ENCODE peak calls at places on chromosomes 5 and 9, in four cellular contexts. One of them, this sample, is unnamed.

GRCh38 chr9:2657427-2657826 is 35.8 kb downstream of the VLDLR start:
- DNase-seq in NCI-H524: no peak
- DNase-seq in right cardiac atrium: no peak
- DNase-seq in Peyer's patch: no peak
- DNase-seq in this sample: no peak

GRCh38 chr5:11909471-11909870 is 5.2 kb upstream of the CTNND2 start:
- DNase-seq in NCI-H524: no peak
- DNase-seq in right cardiac atrium: no peak
- DNase-seq in Peyer's patch: no peak
- DNase-seq in this sample: no peak

GRCh38 chr5:90691533-90691932 is 132.9 kb downstream of the ADGRV1 start:
- DNase-seq in NCI-H524: no peak
- DNase-seq in right cardiac atrium: no peak
- DNase-seq in Peyer's patch: no peak
- DNase-seq in this sample: no peak

GRCh38 chr9:127608104-127608966 is 3.7 kb upstream of the STXBP1 start:
- DNase-seq in NCI-H524: peak; percentile 96
- DNase-seq in right cardiac atrium: peak; percentile 88
- DNase-seq in Peyer's patch: peak; percentile 74
- DNase-seq in this sample: peak; percentile 91

GRCh38 chr5:124399426-124399961 is 346.9 kb downstream of the ZNF608 start:
- DNase-seq in NCI-H524: no peak
- DNase-seq in right cardiac atrium: no peak
- DNase-seq in Peyer's patch: no peak
- DNase-seq in this sample: no peak

GRCh38 chr9:109912082-109912581 is 132.1 kb downstream of the PALM2AKAP2 start:
- DNase-seq in NCI-H524: no peak
- DNase-seq in right cardiac atrium: no peak
- DNase-seq in Peyer's patch: no peak
- DNase-seq in this sample: no peak

GRCh38 chr9:97556721-97557605 is 55.5 kb downstream of the TMOD1 start:
- DNase-seq in NCI-H524: no peak
- DNase-seq in right cardiac atrium: peak; percentile 84
- DNase-seq in Peyer's patch: no peak
- DNase-seq in this sample: no peak

GRCh38 chr9:1429328-1429727 is 379.2 kb downstream of the DMRT2 start:
- DNase-seq in NCI-H524: peak; percentile 25
- DNase-seq in right cardiac atrium: peak; percentile 59
- DNase-seq in Peyer's patch: no peak
- DNase-seq in this sample: no peak

GRCh38 chr5:170552486-170553122 is 48.8 kb downstream of the KCNIP1 start:
- DNase-seq in NCI-H524: no peak
- DNase-seq in right cardiac atrium: peak; percentile 90
- DNase-seq in Peyer's patch: no peak
- DNase-seq in this sample: peak; percentile 19

GRCh38 chr5:98468188-98468869 is 305.1 kb upstream of the RGMB start:
- DNase-seq in NCI-H524: no peak
- DNase-seq in right cardiac atrium: no peak
- DNase-seq in Peyer's patch: no peak
- DNase-seq in this sample: no peak

GRCh38 chr5:177040814-177041410 is 18.4 kb downstream of the ZNF346 start:
- DNase-seq in NCI-H524: no peak
- DNase-seq in right cardiac atrium: no peak
- DNase-seq in Peyer's patch: no peak
- DNase-seq in this sample: no peak

GRCh38 chr9:89592963-89593775 is 11.6 kb upstream of the GADD45G start:
- DNase-seq in NCI-H524: no peak
- DNase-seq in right cardiac atrium: no peak
- DNase-seq in Peyer's patch: no peak
- DNase-seq in this sample: no peak

GRCh38 chr5:1314564-1314982 is 19.7 kb upstream of the TERT start:
- DNase-seq in NCI-H524: no peak
- DNase-seq in right cardiac atrium: no peak
- DNase-seq in Peyer's patch: no peak
- DNase-seq in this sample: no peak

GRCh38 chr5:33733225-33733624 is 158.6 kb downstream of the ADAMTS12 start:
- DNase-seq in NCI-H524: no peak
- DNase-seq in right cardiac atrium: no peak
- DNase-seq in Peyer's patch: no peak
- DNase-seq in this sample: no peak

GRCh38 chr5:168407222-168407621 is 79.0 kb upstream of the RARS1 start:
- DNase-seq in NCI-H524: no peak
- DNase-seq in right cardiac atrium: no peak
- DNase-seq in Peyer's patch: no peak
- DNase-seq in this sample: no peak

GRCh38 chr5:34740306-34740891 is 84.3 kb downstream of the RAI14 start:
- DNase-seq in NCI-H524: no peak
- DNase-seq in right cardiac atrium: peak; percentile 80
- DNase-seq in Peyer's patch: no peak
- DNase-seq in this sample: no peak

This sample was measured in DMS 273 treated with DMSO at 0.1 percent for 48 hours.